ENCODE peak calls at places on chromosomes 4 and X, in six cellular contexts. F is NCI-H2081; L is amygdala; D is non-pigmented ciliary epithelial cell; V is NCI-H2107; H is stimulated activated CD8-positive, alpha-beta memory T cell treated with anti-CD3 and anti-CD28 coated beads, Interleukin-4, amount 100 ng/mL, for 48 hours. C is an unnamed sample.

GRCh38 chrX:74248889-74249288 is 55.1 kb upstream of the ZCCHC13 start:
- DNase-seq in F (no peak), L (no peak), D (no peak), V (no peak), H (no peak), C (no peak)

GRCh38 chr4:153655928-153656327 is 28.2 kb upstream of the TLR2 start:
- DNase-seq in F (no peak), L (peak), D (no peak), V (no peak), H (no peak), C (no peak)

GRCh38 chr4:143353797-143354196 is 17.1 kb downstream of the GAB1 start:
- DNase-seq in F (no peak), L (no peak), D (no peak), V (no peak), H (no peak), C (no peak)

GRCh38 chr4:67131224-67131623 is 414.1 kb downstream of the CENPC start:
- DNase-seq in F (no peak), L (no peak), D (peak), V (no peak), H (no peak), C (no peak)

GRCh38 chrX:41382699-41383645 is 49.0 kb downstream of the DDX3X start:
- DNase-seq in F (no peak), L (no peak), D (no peak), V (peak), H (no peak), C (peak)

GRCh38 chrX:9651737-9652136 is 113.9 kb downstream of the GPR143 start:
- DNase-seq in F (peak), L (no peak), D (no peak), V (no peak), H (no peak), C (no peak)

GRCh38 chrX:134676440-134676839 is 18.2 kb upstream of the PLAC1 start:
- DNase-seq in F (no peak), L (no peak), D (peak), V (no peak), H (no peak), C (no peak)

GRCh38 chrX:120769576-120770341 is 105.9 kb downstream of the CT47B1 start:
- DNase-seq in F (peak), L (no peak), D (no peak), V (no peak), H (no peak), C (peak)

GRCh38 chr4:169351860-169352259 is 81.1 kb upstream of the SH3RF1 start:
- DNase-seq in F (no peak), L (no peak), D (no peak), V (no peak), H (no peak), C (no peak)

GRCh38 chr4:89110541-89110985 is 770 bp upstream of the TIGD2 start:
- DNase-seq in F (peak), L (no peak), D (no peak), V (no peak), H (no peak), C (no peak)

GRCh38 chr4:3496021-3496420 is 32.9 kb downstream of the DOK7 start:
- DNase-seq in F (no peak), L (no peak), D (no peak), V (no peak), H (no peak), C (no peak)

GRCh38 chr4:69684821-69685220 is 31.8 kb upstream of the UGT2A1 start:
- DNase-seq in F (no peak), L (no peak), D (no peak), V (no peak), H (no peak), C (no peak)

GRCh38 chr4:13635281-13635799 is 7.8 kb upstream of the BOD1L1 start:
- DNase-seq in F (no peak), L (no peak), D (no peak), V (no peak), H (no peak), C (no peak)

GRCh38 chr4:113645771-113646455 is 115.6 kb downstream of the CAMK2D start:
- DNase-seq in F (peak), L (no peak), D (peak), V (no peak), H (no peak), C (no peak)

GRCh38 chr4:6893449-6894085 is 16.1 kb upstream of the TBC1D14 start:
- DNase-seq in F (no peak), L (no peak), D (no peak), V (no peak), H (no peak), C (no peak)

GRCh38 chrX:11558972-11559371 is 106.7 kb downstream of the ARHGAP6 start:
- DNase-seq in F (no peak), L (no peak), D (no peak), V (no peak), H (peak), C (peak)

GRCh38 chr4:104901438-104901837 is 245.2 kb upstream of the TET2 start:
- DNase-seq in F (peak), L (peak), D (no peak), V (no peak), H (no peak), C (no peak)

GRCh38 chr4:176601156-176601555 is 191.6 kb downstream of the VEGFC start:
- DNase-seq in F (no peak), L (no peak), D (no peak), V (no peak), H (no peak), C (no peak)

GRCh38 chrX:133473451-133473850 is 58.2 kb upstream of the GPC4 start:
- DNase-seq in F (no peak), L (no peak), D (no peak), V (no peak), H (no peak), C (no peak)

GRCh38 chr4:3871881-3872833 is 106.0 kb downstream of the ADRA2C start:
- DNase-seq in F (no peak), L (no peak), D (no peak), V (no peak), H (no peak), C (no peak)

GRCh38 chrX:67544281-67544680 is 460 bp downstream of the AR start:
- DNase-seq in F (no peak), L (no peak), D (no peak), V (no peak), H (no peak), C (no peak)

GRCh38 chr4:169062861-169063197 is 52.8 kb upstream of the CBR4 start:
- DNase-seq in F (no peak), L (no peak), D (no peak), V (no peak), H (no peak), C (no peak)

GRCh38 chrX:10175317-10175871 is 18.6 kb downstream of the CLCN4 start:
- DNase-seq in F (no peak), L (no peak), D (no peak), V (no peak), H (no peak), C (no peak)

GRCh38 chrX:146054311-146054710 is 236.7 kb downstream of the SLITRK2 start:
- DNase-seq in F (no peak), L (no peak), D (no peak), V (no peak), H (no peak), C (no peak)

GRCh38 chrX:71053217-71053621 is 14.9 kb downstream of the SNX12 start:
- DNase-seq in F (no peak), L (no peak), D (no peak), V (no peak), H (no peak), C (peak)

GRCh38 chr4:13701937-13702446 is 74.5 kb upstream of the BOD1L1 start:
- DNase-seq in F (no peak), L (no peak), D (peak), V (no peak), H (no peak), C (no peak)

GRCh38 chrX:142663330-142664095 is 362.2 kb upstream of the SPANXN4 start:
- DNase-seq in F (no peak), L (no peak), D (no peak), V (no peak), H (no peak), C (no peak)

GRCh38 chr4:163816494-163816893 is 322.0 kb downstream of the TMA16 start:
- DNase-seq in F (no peak), L (no peak), D (no peak), V (no peak), H (no peak), C (no peak)

GRCh38 chrX:134537179-134537945 is 77.4 kb downstream of the HPRT1 start:
- DNase-seq in F (no peak), L (no peak), D (no peak), V (no peak), H (no peak), C (no peak)